ENCODE peak calls at places on chromosomes 16 and 17, in six cellular contexts. W is activated CD4-positive, CD25-positive, alpha-beta regulatory T cell; L is posterior vena cava; F is EH; H is HEK293T; O is astrocyte. P is an unnamed sample.

GRCh38 chr16:58449768-58450167 is 50.2 kb upstream of the NDRG4 start:
- DNase-seq in W (no peak), L (no peak), F (no peak), H (no peak), O (no peak), P (no peak)

GRCh38 chr16:10685709-10686108 is 9.0 kb downstream of the TEKT5 start:
- DNase-seq in W (no peak), L (no peak), F (no peak), H (no peak), O (no peak), P (no peak)

GRCh38 chr16:8878523-8878911 is 3.6 kb upstream of the LITAFD start:
- DNase-seq in W (no peak), L (peak), F (peak), H (no peak), O (peak), P (no peak)

GRCh38 chr17:69654981-69655581 is 240.6 kb downstream of the MAP2K6 start:
- DNase-seq in W (no peak), L (no peak), F (peak), H (peak), O (peak), P (no peak)

GRCh38 chr17:19659366-19660177 is 11.0 kb downstream of the ALDH3A2 start:
- DNase-seq in W (no peak), L (no peak), F (no peak), H (no peak), O (no peak), P (no peak)

GRCh38 chr16:85969159-85969558 is 70.2 kb downstream of the IRF8 start:
- DNase-seq in W (no peak), L (no peak), F (peak), H (no peak), O (peak), P (no peak)

GRCh38 chr17:50352072-50352692 is 6.3 kb downstream of the XYLT2 start:
- DNase-seq in W (no peak), L (no peak), F (peak), H (no peak), O (no peak), P (peak)

GRCh38 chr17:76688165-76688622 is 22.6 kb downstream of the MXRA7 start:
- DNase-seq in W (no peak), L (peak), F (peak), H (no peak), O (no peak), P (no peak)

GRCh38 chr17:35878361-35878760 is 1.8 kb downstream of the CCL5 start:
- DNase-seq in W (no peak), L (no peak), F (no peak), H (no peak), O (no peak), P (no peak)

GRCh38 chr17:28467456-28468025 is 5.9 kb upstream of the SLC13A2 start:
- DNase-seq in W (no peak), L (no peak), F (peak), H (no peak), O (peak), P (no peak)

GRCh38 chr17:78142113-78142861 is 3.9 kb upstream of the C17orf99 start:
- DNase-seq in W (no peak), L (no peak), F (peak), H (no peak), O (peak), P (peak)

GRCh38 chr17:48081858-48082257 is 19.4 kb downstream of the CBX1 start:
- DNase-seq in W (no peak), L (no peak), F (no peak), H (no peak), O (no peak), P (no peak)

GRCh38 chr17:76869878-76870714 is 1.9 kb downstream of the MGAT5B start:
- DNase-seq in W (no peak), L (no peak), F (peak), H (no peak), O (no peak), P (no peak)

GRCh38 chr17:83081561-83082201 is 2.3 kb downstream of the METRNL start:
- DNase-seq in W (no peak), L (peak), F (peak), H (no peak), O (no peak), P (no peak)

GRCh38 chr17:6455321-6455705 is 11.1 kb downstream of the PIMREG start:
- DNase-seq in W (no peak), L (no peak), F (no peak), H (no peak), O (peak), P (peak)

GRCh38 chr17:11326492-11326891 is 85.5 kb downstream of the SHISA6 start:
- DNase-seq in W (no peak), L (no peak), F (no peak), H (no peak), O (no peak), P (no peak)

GRCh38 chr16:11253009-11253994 is 2.7 kb downstream of the SOCS1 start:
- DNase-seq in W (no peak), L (no peak), F (peak), H (no peak), O (peak), P (no peak)

GRCh38 chr17:965311-965989 is 14.1 kb downstream of the NXN start:
- DNase-seq in W (no peak), L (no peak), F (peak), H (no peak), O (peak), P (no peak)

GRCh38 chr16:28179354-28179753 is 32.4 kb downstream of the XPO6 start:
- DNase-seq in W (no peak), L (no peak), F (no peak), H (no peak), O (no peak), P (no peak)

GRCh38 chr16:57639172-57639571 is 10.7 kb downstream of the ADGRG1 start:
- DNase-seq in W (no peak), L (no peak), F (no peak), H (no peak), O (no peak), P (no peak)

GRCh38 chr16:67013238-67013822 is 15.6 kb upstream of the CBFB start:
- DNase-seq in W (no peak), L (peak), F (no peak), H (no peak), O (no peak), P (no peak)

GRCh38 chr17:78779848-78780247 is 2.2 kb downstream of the CYTH1 start:
- DNase-seq in W (no peak), L (no peak), F (no peak), H (no peak), O (no peak), P (no peak)

GRCh38 chr17:47188799-47189731 is at the start of gene CDC27:
- DNase-seq in W (peak), L (peak), F (peak), H (peak), O (peak), P (peak)

GRCh38 chr16:87963400-87963799 is 12.2 kb downstream of the BANP start:
- DNase-seq in W (no peak), L (no peak), F (peak), H (no peak), O (peak), P (no peak)

GRCh38 chr16:66474750-66475199 is 47.7 kb downstream of the BEAN1 start:
- DNase-seq in W (peak), L (no peak), F (no peak), H (no peak), O (no peak), P (no peak)

GRCh38 chr16:11346700-11347319 is 1.6 kb downstream of the RMI2 start:
- DNase-seq in W (no peak), L (peak), F (no peak), H (no peak), O (no peak), P (no peak)

GRCh38 chr17:19464033-19465026 is 53.3 kb downstream of the RNF112 start:
- DNase-seq in W (no peak), L (no peak), F (peak), H (no peak), O (no peak), P (no peak)

GRCh38 chr17:45396496-45397205 is 36.0 kb downstream of the ARHGAP27 start:
- DNase-seq in W (no peak), L (no peak), F (no peak), H (no peak), O (no peak), P (no peak)

GRCh38 chr17:28493467-28493866 is 12.7 kb upstream of the FOXN1 start:
- DNase-seq in W (no peak), L (no peak), F (peak), H (no peak), O (no peak), P (no peak)

GRCh38 chr17:45241315-45242011 is 19.8 kb downstream of the FMNL1 start:
- DNase-seq in W (no peak), L (no peak), F (no peak), H (no peak), O (no peak), P (no peak)

GRCh38 chr16:11414815-11415775 is 69.8 kb downstream of the RMI2 start:
- DNase-seq in W (no peak), L (no peak), F (no peak), H (no peak), O (no peak), P (no peak)

GRCh38 chr17:73411330-73411747 is 99.5 kb upstream of the CDC42EP4 start:
- DNase-seq in W (no peak), L (peak), F (no peak), H (no peak), O (no peak), P (no peak)

GRCh38 chr16:85645021-85645589 is 32.0 kb downstream of the GSE1 start:
- DNase-seq in W (no peak), L (no peak), F (no peak), H (no peak), O (no peak), P (peak)

GRCh38 chr17:80910043-80910442 is 81.6 kb upstream of the CHMP6 start:
- DNase-seq in W (no peak), L (peak), F (no peak), H (no peak), O (no peak), P (no peak)

GRCh38 chr17:7203391-7203790 is 16.2 kb downstream of the DLG4 start:
- DNase-seq in W (no peak), L (no peak), F (no peak), H (no peak), O (no peak), P (no peak)

GRCh38 chr16:66926171-66926570 is 836 bp upstream of the RRAD start:
- DNase-seq in W (no peak), L (no peak), F (peak), H (no peak), O (no peak), P (no peak)

GRCh38 chr16:881219-882097 is 80.9 kb upstream of the GNG13 start:
- DNase-seq in W (no peak), L (peak), F (no peak), H (no peak), O (no peak), P (no peak)

P was measured in LNCaP clone FGC.